ENCODE peak calls at places on chromosomes 3 and 15, in seven cellular contexts. F is left ventricle myocardium inferior, G is cardiac fibroblast, W is BJ, T is brain microvascular endothelial cell, I is Peyer's patch, L is cardiac muscle cell. N is an unnamed sample.

GRCh38 chr15:63991706-63992105 is 54.6 kb downstream of the DAPK2 start:
- DNase-seq in W (no peak), F (no peak), L (no peak), T (no peak), I (no peak), G (no peak), N (no peak)

GRCh38 chr15:70835415-70835814 is 18.5 kb downstream of the LARP6 start:
- DNase-seq in G (peak; percentile 66), I (no peak), T (no peak), W (no peak), F (peak; percentile 86), L (no peak), N (no peak)

GRCh38 chr15:25597576-25597975 is 158.8 kb upstream of the UBE3A start:
- DNase-seq in I (no peak), L (no peak), G (no peak), F (no peak), T (no peak), W (no peak), N (no peak)

GRCh38 chr3:190517696-190518095 is 3.8 kb downstream of the IL1RAP start:
- DNase-seq in F (no peak), I (no peak), L (no peak), T (peak; percentile 59), G (peak; percentile 81), W (no peak), N (peak; percentile 65)

GRCh38 chr3:157871838-157872497 is 234.3 kb downstream of the SHOX2 start:
- DNase-seq in G (no peak), I (no peak), L (no peak), W (no peak), T (no peak), F (no peak), N (no peak)

GRCh38 chr3:126346466-126346865 is 10.7 kb downstream of the KLF15 start:
- DNase-seq in T (no peak), F (no peak), G (no peak), W (no peak), L (no peak), I (no peak), N (no peak)

GRCh38 chr15:36996538-36997181 is 103.7 kb downstream of the MEIS2 start:
- DNase-seq in F (no peak), I (no peak), T (no peak), W (no peak), G (no peak), L (peak; percentile 57), N (peak; percentile 45)

GRCh38 chr3:193743702-193744047 is 150.7 kb downstream of the OPA1 start:
- DNase-seq in L (no peak), W (no peak), G (no peak), I (no peak), T (no peak), F (no peak), N (peak; percentile 4)

GRCh38 chr3:114553949-114554593 is 260.2 kb downstream of the TIGIT start:
- DNase-seq in F (no peak), G (no peak), W (no peak), L (no peak), T (no peak), I (no peak), N (no peak)

GRCh38 chr15:24054547-24055245 is 367.6 kb upstream of the NDN start:
- DNase-seq in I (no peak), G (no peak), L (peak; percentile 7), F (no peak), W (no peak), T (no peak), N (no peak)
- H3K4me3 ChIP-seq in I (no peak overlapping the region), G (no peak overlapping the region), L (no peak overlapping the region), F (no peak overlapping the region), W (no peak overlapping the region), T (no peak overlapping the region), N (no peak overlapping the region)

DNA sequence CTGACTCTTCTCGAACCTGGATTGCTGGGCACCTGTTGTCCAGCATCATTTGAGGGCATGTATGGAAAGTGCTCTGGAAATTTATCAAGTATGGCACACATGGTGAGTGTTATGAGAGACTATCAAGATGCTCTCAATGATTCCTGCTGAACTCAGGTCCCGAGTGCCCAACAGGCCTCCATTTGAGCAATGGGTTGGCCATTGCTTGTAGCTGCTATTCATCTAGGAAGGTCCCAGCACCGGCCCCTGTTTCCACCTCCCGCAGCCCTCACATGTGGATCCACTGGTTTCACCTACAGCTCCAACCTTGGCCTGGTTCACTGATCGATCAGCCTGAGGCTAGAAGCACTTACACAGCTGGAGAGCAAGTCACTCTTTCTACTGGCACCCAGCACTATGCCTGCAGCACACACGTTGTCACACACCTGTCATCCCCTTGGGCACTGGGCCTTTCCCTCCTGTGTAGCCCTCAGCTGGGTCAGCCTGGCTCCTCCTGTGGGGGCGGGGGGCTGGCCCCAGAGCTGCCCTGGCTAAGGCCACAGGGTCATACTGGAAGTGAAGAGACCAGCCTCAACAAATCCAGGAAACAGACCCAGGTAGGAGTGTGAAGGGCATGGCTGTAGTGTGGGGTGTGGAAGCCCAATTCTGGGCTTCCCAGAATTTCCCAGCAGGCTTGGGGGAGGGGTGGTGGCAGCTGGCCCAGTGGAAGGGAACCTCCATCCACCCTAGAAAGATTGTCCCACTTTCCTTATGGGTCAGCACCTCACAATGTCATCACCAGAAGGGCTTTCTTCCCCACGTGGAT is 41.7 kb upstream of the SMAD3 start:
- DNase-seq in W (no peak), G (no peak), L (no peak), T (no peak), F (no peak), I (no peak), N (no peak)
- TF ChIP-seq CTCF in W (no peak), G (no peak), L (no peak), T (no peak), F (no peak), I (no peak), N (no peak)

DNA sequence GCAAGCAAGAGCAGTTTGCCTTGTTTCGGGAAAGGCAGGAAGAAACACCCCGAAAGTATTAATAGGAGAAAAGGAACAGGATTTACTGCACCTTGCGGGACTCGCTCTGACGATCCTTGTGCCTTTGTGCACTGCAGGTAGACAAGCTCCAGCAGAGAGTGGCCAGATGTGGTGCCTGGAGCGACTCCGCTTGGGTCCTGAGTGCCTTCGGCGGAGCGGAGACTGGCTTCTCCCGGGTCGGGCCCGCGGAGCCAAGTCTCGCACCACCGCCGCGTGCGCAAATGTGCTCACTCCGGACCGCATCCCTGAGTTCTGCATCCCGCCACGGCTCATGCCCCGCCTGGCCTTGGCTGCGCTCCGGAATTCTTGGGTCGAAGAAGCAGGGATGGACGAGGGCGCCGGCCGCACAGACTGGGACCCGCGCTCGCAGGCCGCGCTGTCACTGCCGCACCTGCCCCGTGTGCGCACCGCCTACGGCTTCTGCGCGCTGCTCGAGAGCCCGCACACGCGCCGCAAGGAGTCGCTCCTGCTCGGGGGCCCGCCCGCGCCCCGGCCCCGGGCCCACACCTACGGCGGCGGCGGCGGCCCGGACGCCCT is 769 bp downstream of the C2CD4A start:
- DNase-seq in W (no peak), I (no peak), T (no peak), F (peak; percentile 31), G (peak; percentile 43), L (peak; percentile 17), N (peak; percentile 21)
- H3K4me3 ChIP-seq in W (peak overlapping the region; percentile 28), I (peak overlapping the region; percentile 45), T (peak overlapping the region; percentile 33), F (peak overlapping the region; percentile 71), G (peak overlapping the region; percentile 50), L (peak overlapping the region; percentile 4), N (peak overlapping the region; percentile 36)

GRCh38 chr3:11721114-11721440 is 77.4 kb upstream of the VGLL4 start:
- DNase-seq in F (no peak), W (no peak), L (peak; percentile 10), I (no peak), T (no peak), G (no peak), N (peak; percentile 67)

GRCh38 chr3:11718582-11719405 is 75.1 kb upstream of the VGLL4 start:
- DNase-seq in G (peak; percentile 67), W (no peak), F (peak; percentile 44), L (peak; percentile 36), T (peak; percentile 49), I (peak; percentile 71), N (peak; percentile 69)

GRCh38 chr3:11717768-11718581 is 74.3 kb upstream of the VGLL4 start:
- DNase-seq in I (no peak), W (no peak), F (no peak), L (peak; percentile 19), G (peak; percentile 69), T (peak; percentile 35), N (peak; percentile 61)

GRCh38 chr3:11719406-11720219 is 75.9 kb upstream of the VGLL4 start:
- DNase-seq in I (peak; percentile 96), G (peak; percentile 48), W (no peak), T (peak; percentile 12), F (peak; percentile 70), L (peak; percentile 81), N (peak; percentile 18)

DNA sequence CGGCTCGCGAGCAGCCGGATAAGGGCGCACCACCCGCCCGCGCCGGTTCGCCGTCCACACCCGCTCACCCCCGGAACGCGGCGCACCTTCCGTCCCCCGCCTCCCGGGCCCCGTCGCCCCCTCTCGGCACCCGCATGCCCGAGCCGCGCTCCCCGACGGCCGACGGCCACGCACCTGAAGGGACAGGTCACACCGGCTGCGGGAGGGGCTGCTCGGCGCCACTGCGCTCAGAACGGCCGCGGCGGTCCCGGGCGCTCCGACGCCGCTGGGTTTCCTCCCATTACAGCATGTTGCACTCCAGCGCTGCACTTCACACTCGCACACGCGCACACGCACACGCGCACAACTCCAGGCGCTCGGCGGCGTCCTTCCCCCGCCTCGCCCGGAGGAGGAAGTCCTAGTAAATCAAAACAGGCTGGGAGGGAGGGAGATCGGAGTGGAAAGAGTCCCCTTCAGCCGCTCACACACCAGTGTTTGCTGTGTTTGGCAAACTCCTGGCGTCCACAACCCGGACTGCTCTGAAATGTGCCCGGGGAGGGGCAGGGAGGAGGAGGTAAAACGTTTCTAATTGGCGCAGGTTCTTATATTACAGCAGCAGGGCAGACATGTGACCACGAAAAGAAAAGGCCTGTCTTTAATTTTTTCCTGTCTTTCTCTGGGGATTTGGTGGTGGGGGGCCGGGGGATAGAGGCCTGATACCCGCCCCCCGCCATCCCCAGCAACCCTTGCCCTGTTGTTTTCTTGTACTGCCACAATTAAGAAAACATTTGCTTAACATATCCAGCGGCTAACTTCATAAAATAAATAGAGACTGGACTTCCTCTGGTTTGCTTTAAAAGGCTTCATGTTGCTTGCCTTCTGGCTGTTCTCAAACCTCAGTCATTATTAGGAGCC is 76.8 kb upstream of the VGLL4 start:
- DNase-seq in L (peak; percentile 68), T (peak; percentile 39), G (peak; percentile 62), W (no peak), F (peak; percentile 57), I (peak; percentile 86), N (peak; percentile 70)
- TF ChIP-seq CTCF in L (no peak), T (no peak), G (no peak), W (no peak), F (no peak), I (peak; percentile 25), N (no peak)

DNA sequence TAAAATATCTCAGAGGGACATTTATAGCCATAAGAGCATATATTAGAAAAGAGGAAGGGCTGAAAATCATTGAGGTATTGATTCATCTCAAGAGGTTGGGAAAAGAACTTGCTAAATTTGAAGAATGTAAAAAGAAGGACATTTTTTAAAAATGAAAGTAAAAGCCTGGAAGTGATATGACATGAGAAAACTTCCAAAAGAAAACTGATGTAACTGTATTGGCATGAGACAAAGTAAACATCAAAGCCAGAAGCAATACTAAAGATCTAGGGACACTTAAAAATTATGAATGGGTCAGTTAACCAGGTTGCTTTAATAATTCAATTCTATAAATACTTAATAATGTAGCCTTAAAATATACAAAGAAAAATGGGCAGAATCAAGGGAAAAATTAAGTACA is 31.9 kb downstream of the CEP63 start:
- DNase-seq in T (no peak), W (peak; percentile 10), L (no peak), I (no peak), F (no peak), G (peak; percentile 53), N (peak; percentile 55)
- H3K4me3 ChIP-seq in T (no peak overlapping the region), W (no peak overlapping the region), L (no peak overlapping the region), I (no peak overlapping the region), F (no peak overlapping the region), G (no peak overlapping the region), N (peak overlapping the region; percentile 19)

GRCh38 chr3:170908235-170909116 is at the start of gene EIF5A2:
- DNase-seq in F (peak; percentile 96), W (peak; percentile 71), I (peak; percentile 96), G (peak; percentile 97), L (peak; percentile 80), T (peak; percentile 95), N (peak; percentile 95)
- TF ChIP-seq CTCF in F (no peak), W (no peak), I (no peak), G (no peak), L (no peak), T (no peak), N (no peak)

N was measured in fibroblast of villous mesenchyme.